ENCODE peak calls at places on chromosomes 4 and X, in five cellular contexts. X is HL-60, K is adrenal gland, W is cardiac muscle cell, E is thoracic aorta. S is an unnamed sample.

GRCh38 chr4:7524841-7525240 is 90.1 kb upstream of the PSAPL1 start:
- DNase-seq in W (no peak), K (no peak), X (no peak), E (no peak), S (no peak)

GRCh38 chr4:184475096-184475461 is 729 bp upstream of the IRF2 start:
- DNase-seq in X (peak; percentile 40), W (peak; percentile 65), K (peak; percentile 65), E (peak; percentile 42), S (no peak)

GRCh38 chr4:185932491-185932890 is 120.5 kb upstream of the SORBS2 start:
- DNase-seq in W (peak; percentile 67), E (no peak), K (no peak), X (no peak), S (no peak)

GRCh38 chrX:70411475-70411874 is 11.6 kb upstream of the GDPD2 start:
- DNase-seq in X (no peak), K (no peak), W (no peak), E (no peak), S (no peak)

GRCh38 chr4:139083533-139084424 is 68.2 kb downstream of the NOCT start:
- DNase-seq in E (peak; percentile 41), K (peak; percentile 92), W (peak; percentile 96), X (peak; percentile 93), S (peak; percentile 52)

GRCh38 chrX:9847071-9847470 is 60.8 kb downstream of the SHROOM2 start:
- DNase-seq in K (no peak), X (no peak), E (no peak), W (peak; percentile 55), S (no peak)

GRCh38 chrX:9628779-9629493 is 136.7 kb downstream of the GPR143 start:
- DNase-seq in W (no peak), X (no peak), K (no peak), E (no peak), S (no peak)

GRCh38 chr4:164304861-164305260 is 449.1 kb upstream of the SMIM31 start:
- DNase-seq in K (no peak), E (no peak), X (no peak), W (no peak), S (no peak)

GRCh38 chr4:93780080-93780479 is 48.5 kb upstream of the ATOH1 start:
- DNase-seq in E (no peak), K (no peak), W (no peak), X (no peak), S (no peak)

GRCh38 chr4:113020966-113021365 is 28.5 kb upstream of the ANK2 start:
- DNase-seq in W (peak; percentile 33), K (no peak), X (no peak), E (no peak), S (no peak)

GRCh38 chrX:13028871-13029336 is 15.5 kb downstream of the FAM9C start:
- DNase-seq in E (no peak), X (no peak), W (no peak), K (no peak), S (no peak)

GRCh38 chr4:87551361-87551760 is 22.2 kb upstream of the SPARCL1 start:
- DNase-seq in W (no peak), X (no peak), E (no peak), K (no peak), S (no peak)

GRCh38 chrX:30659421-30659820 is 6.2 kb downstream of the GK start:
- DNase-seq in X (peak; percentile 60), E (no peak), K (no peak), W (peak; percentile 85), S (peak; percentile 72)
- H3K27ac ChIP-seq in X (peak overlapping the region; percentile 64), E (no peak overlapping the region), K (no peak overlapping the region), W (no peak overlapping the region), S (peak overlapping the region; percentile 93)

GRCh38 chr4:101604976-101605375 is 185.6 kb upstream of the BANK1 start:
- DNase-seq in K (no peak), E (no peak), X (no peak), W (no peak), S (no peak)

GRCh38 chr4:101599620-101600019 is 190.9 kb upstream of the BANK1 start:
- DNase-seq in E (no peak), K (no peak), W (peak; percentile 51), X (no peak), S (peak; percentile 46)

GRCh38 chr4:101597204-101597603 is 193.3 kb upstream of the BANK1 start:
- DNase-seq in K (no peak), E (no peak), X (peak; percentile 12), W (no peak), S (no peak)

GRCh38 chr4:101596786-101597185 is 193.7 kb upstream of the BANK1 start:
- DNase-seq in K (no peak), W (no peak), E (no peak), X (no peak), S (no peak)

DNA sequence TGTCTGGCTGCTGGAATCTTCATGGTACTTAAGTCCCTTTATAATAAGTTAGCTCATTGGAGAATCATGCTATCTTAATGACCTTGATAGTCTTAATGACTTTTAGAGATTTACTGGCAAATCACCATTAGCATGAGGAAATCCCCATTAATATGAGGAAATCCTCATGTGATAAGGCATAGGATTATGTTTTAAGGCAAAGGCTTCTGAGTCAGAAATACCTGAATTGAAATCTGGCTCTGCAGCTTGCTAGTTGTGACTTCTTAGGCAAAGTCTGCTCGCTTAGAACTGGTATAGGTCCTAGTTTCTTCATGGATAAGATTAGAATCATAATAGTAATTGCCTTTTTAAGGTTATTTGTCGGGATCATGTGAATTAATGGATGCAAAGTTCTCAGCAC is 190.2 kb upstream of the BANK1 start:
- DNase-seq in E (no peak), K (no peak), W (no peak), X (no peak), S (peak; percentile 20)
- H3K27ac ChIP-seq in E (no peak overlapping the region), K (no peak overlapping the region), W (no peak overlapping the region), X (no peak overlapping the region), S (peak overlapping the region; percentile 94)

DNA sequence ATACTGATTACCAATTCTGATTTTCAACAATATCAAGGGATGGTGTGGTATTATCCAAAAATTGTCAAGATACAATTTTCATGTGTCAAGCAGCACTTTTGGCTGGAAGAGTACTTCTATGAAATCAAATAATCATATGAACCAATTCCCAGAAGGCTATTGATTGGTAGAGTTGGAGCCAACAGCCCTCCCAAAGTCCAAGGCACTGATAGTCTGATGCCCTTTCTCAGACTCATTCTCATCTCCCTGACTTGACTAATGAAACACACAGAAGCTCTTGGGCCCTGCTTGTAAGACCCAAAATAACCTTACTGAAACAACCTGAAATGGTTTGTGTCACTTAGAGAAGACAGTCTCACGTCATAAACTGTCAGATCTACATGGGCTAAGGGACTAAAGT is 48.9 kb downstream of the ATP11C start:
- DNase-seq in E (no peak), X (no peak), K (no peak), W (no peak), S (no peak)
- H3K27ac ChIP-seq in E (no peak overlapping the region), X (no peak overlapping the region), K (no peak overlapping the region), W (no peak overlapping the region), S (no peak overlapping the region)

DNA sequence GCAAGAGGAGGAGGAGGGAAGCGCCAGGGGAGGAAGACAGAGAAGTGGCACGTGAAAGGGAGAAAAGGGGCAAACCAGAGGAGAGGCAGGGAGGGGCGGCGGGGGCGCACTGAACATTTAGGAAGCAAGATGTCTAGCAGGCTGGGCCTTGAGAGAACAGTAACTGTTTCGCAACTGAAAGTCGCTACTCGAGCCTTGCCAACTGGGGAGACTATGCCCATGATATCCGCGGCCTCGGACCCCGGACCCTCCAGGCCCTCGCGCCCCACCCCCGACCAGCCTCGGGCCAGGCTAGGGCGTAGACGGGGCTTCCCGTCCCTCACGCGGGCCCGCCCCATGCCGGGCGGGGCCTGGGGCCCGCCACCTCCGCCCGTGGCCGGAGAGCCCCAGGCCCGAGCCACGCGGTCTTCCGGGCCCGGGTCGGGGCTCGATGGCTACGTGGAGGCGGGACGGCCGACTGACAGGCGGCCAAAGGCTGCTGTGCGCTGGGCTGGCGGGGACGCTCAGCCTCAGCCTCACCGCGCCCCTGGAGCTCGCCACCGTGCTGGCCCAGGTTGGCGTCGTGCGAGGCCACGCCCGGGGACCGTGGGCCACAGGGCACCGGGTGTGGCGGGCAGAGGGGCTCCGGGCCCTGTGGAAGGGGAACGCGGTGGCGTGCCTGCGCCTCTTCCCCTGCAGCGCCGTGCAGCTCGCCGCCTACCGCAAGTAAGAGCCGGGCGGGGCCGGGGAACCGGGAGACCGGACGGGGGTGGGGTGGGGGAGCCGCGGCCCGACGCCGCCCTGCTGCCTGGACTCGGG is at the start of gene SLC25A43:
- DNase-seq in E (no peak), K (peak; percentile 10), X (peak; percentile 33), W (peak; percentile 51), S (no peak)
- H3K27ac ChIP-seq in E (peak within 1 kb of the TSS; percentile 71), K (no peak within 1 kb of the TSS), X (peak within 1 kb of the TSS; percentile 76), W (no peak within 1 kb of the TSS), S (peak within 1 kb of the TSS; percentile 53)

DNA sequence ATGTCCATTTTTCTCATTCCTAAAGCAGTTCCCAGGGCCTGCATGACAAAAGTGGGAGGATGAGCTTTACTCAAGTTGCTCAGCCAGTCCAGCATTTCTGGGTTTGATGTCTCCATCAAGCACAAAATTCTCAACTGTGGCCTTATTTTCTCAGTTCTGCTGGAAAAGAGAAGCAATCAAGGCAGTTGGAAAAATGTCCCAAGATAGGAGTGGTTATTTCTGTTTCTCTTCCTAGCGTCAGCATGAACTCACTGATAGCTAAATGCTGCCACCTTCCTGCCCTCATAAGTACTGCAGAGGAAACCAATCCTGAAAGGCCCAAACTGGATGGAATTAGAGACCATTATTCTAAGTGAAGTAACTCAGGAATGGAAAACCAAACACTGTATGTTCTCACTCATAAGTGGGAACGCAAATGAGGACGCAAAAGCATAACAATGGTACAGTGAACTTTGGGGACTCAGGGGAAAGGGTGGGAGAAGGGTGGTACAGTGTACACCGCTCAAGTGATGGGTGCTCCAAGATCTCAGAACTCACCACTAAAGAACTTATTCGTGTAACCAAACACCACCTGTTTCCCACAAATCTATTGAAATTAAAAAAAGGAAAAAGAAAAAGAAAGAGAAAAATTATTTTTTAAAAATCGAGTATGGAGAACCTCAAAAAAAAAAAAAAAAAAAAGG is 29.6 kb downstream of the ADH7 start:
- DNase-seq in W (peak; percentile 92), K (peak; percentile 76), E (peak; percentile 31), X (peak; percentile 49), S (no peak)
- H3K27ac ChIP-seq in W (no peak overlapping the region), K (no peak overlapping the region), E (peak overlapping the region; percentile 91), X (no peak overlapping the region), S (peak overlapping the region; percentile 64)